ENCODE peak calls at places on chromosomes 13 and 19, in five cellular contexts. D is HCT116, C is thyroid gland, W is adrenal gland, E is IMR-90. V is an unnamed sample.

GRCh38 chr13:51935326-51936171 is 73.8 kb downstream of the CCDC70 start:
- DNase-seq in D (peak; percentile 19), C (peak; percentile 7), W (no peak), E (no peak), V (no peak)

GRCh38 chr13:20105161-20105689 is 55.6 kb downstream of the GJA3 start:
- DNase-seq in D (no peak), C (no peak), W (no peak), E (no peak), V (no peak)

GRCh38 chr13:36033035-36033434 is 98.1 kb downstream of the DCLK1 start:
- DNase-seq in D (no peak), C (no peak), W (no peak), E (no peak), V (no peak)

GRCh38 chr19:48351341-48351752 is 12.4 kb downstream of the TMEM143 start:
- DNase-seq in D (no peak), C (peak; percentile 83), W (peak; percentile 88), E (peak; percentile 26), V (peak; percentile 39)

GRCh38 chr13:27011661-27012060 is 159.9 kb downstream of the USP12 start:
- DNase-seq in D (no peak), C (no peak), W (peak; percentile 38), E (no peak), V (no peak)

GRCh38 chr19:50333737-50334617 is 4.8 kb upstream of the KCNC3 start:
- DNase-seq in D (no peak), C (peak; percentile 86), W (peak; percentile 86), E (no peak), V (peak; percentile 43)

GRCh38 chr13:107753286-107753685 is 462.1 kb downstream of the LIG4 start:
- DNase-seq in D (no peak), C (no peak), W (no peak), E (no peak), V (no peak)

GRCh38 chr13:30690282-30691188 is 44.8 kb upstream of the ALOX5AP start:
- DNase-seq in D (no peak), C (peak; percentile 44), W (peak; percentile 72), E (peak; percentile 99), V (peak; percentile 83)

GRCh38 chr13:43567608-43568007 is 219.2 kb downstream of the ENOX1 start:
- DNase-seq in D (no peak), C (no peak), W (no peak), E (peak; percentile 64), V (no peak)

GRCh38 chr19:18438331-18439024 is 545 bp upstream of the ISYNA1 start:
- DNase-seq in D (no peak), C (no peak), W (peak; percentile 87), E (no peak), V (peak; percentile 83)

GRCh38 chr13:23427342-23428182 is 5.9 kb downstream of the SACS start:
- DNase-seq in D (no peak), C (no peak), W (peak; percentile 56), E (peak; percentile 97), V (peak; percentile 74)

GRCh38 chr19:10193666-10194499 is 870 bp downstream of the DNMT1 start:
- DNase-seq in D (no peak), C (no peak), W (peak; percentile 54), E (peak; percentile 76), V (no peak)

GRCh38 chr19:42216653-42217521 is 590 bp downstream of the DEDD2 start:
- DNase-seq in D (no peak), C (peak; percentile 47), W (peak; percentile 71), E (peak; percentile 16), V (peak; percentile 37)

DNA sequence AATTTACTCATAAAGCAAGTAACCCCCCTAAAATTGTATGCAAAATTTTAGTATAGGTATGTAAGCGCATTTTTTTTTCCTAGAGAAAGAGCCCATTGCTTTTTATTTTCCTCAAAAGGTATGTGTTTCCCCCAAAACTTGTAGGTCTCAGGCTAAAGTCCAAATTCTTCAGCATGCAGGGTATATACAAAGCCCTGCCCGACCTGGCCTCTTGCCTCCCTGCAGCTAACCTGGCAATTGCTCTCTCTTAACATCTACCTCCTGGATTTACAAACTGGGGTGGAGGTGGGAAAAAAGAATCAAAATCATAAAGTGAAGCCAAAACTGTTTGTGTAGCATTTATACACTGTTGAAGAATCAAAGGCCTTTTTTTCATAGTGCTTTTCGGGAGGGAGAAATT is 107.8 kb downstream of the KCNRG start:
- DNase-seq in D (no peak), C (no peak), W (no peak), E (no peak), V (no peak)
- H3K27ac ChIP-seq in D (peak overlapping the region; percentile 99), C (peak overlapping the region; percentile 100), W (no peak overlapping the region), E (no peak overlapping the region), V (peak overlapping the region; percentile 93)

DNA sequence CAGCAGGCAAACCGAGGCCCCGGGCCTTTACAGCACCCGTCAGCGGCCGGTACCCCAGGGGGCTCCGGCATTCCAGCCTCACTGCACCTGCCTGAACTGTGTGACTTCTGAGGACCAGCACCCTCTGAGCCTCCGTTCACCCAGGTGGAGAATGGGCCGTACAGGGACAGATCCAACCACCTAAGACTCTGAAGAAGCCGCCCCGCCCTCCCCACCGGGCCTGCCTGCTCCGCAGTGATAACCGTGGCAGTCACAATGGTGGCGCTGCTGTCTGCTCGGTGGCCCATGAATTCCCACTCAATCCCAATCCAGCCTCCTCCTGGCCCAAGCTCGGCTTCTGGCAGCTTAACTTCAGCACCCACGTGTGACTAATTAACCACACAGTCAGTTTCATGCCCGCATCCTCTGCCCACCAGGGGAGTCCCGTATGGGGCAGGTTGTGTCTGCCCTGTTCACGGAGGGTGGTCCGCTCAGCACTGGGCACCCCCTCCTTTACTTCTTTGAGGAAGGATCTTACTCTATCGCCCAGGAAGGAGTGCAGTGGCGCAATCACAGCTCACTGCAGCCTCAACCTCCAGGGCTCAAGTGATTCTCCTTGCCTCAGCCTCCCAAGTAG is 3.4 kb downstream of the TCF3 start:
- DNase-seq in D (no peak), C (peak; percentile 69), W (no peak), E (no peak), V (no peak)
- TF ChIP-seq POLR2A in D (no peak), C (no peak), W (no peak), E (no peak), V (no peak)

GRCh38 chr19:16045893-16046292 is 30.4 kb upstream of the TPM4 start:
- DNase-seq in D (no peak), C (no peak), W (no peak), E (no peak), V (no peak)
- H3K27ac ChIP-seq in D (no peak overlapping the region), C (no peak overlapping the region), W (no peak overlapping the region), E (no peak overlapping the region), V (no peak overlapping the region)

GRCh38 chr19:14476663-14477401 is 1.7 kb upstream of the PTGER1 start:
- DNase-seq in D (peak; percentile 48), C (no peak), W (peak; percentile 88), E (peak; percentile 88), V (peak; percentile 47)

GRCh38 chr19:14477417-14478112 is 2.4 kb upstream of the PTGER1 start:
- DNase-seq in D (no peak), C (no peak), W (no peak), E (no peak), V (no peak)

GRCh38 chr19:14474827-14475226 is 327 bp downstream of the PTGER1 start:
- DNase-seq in D (no peak), C (no peak), W (no peak), E (no peak), V (no peak)

GRCh38 chr19:14475251-14476073 is at the start of gene PTGER1:
- DNase-seq in D (peak; percentile 21), C (no peak), W (no peak), E (peak; percentile 35), V (no peak)

GRCh38 chr19:14476307-14476662 is 1.1 kb upstream of the PTGER1 start:
- DNase-seq in D (no peak), C (no peak), W (no peak), E (no peak), V (no peak)
- TF ChIP-seq POLR2A in D (no peak), C (no peak), W (no peak), E (no peak), V (no peak)

DNA sequence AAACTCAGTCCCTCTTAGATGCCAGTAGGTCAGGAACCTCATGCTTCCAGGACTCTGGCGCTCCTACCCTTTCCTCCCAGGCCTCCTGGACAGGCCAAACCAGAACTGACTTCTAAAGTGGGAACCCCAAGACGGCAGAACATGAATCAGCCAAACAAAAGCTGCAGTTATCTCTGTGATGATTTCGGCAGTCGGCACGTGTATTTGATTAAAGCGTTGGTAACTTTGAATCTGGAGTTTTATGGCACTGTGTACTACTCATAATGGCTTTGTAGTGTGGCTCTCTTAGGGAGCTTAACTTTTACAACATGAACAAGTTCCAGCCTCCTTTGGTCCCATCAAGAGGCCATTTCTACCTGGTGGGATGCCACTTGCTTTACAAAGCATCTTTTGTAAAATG is 13.7 kb downstream of the ACTN4 start:
- DNase-seq in D (no peak), C (no peak), W (no peak), E (no peak), V (no peak)
- H3K27ac ChIP-seq in D (peak overlapping the region; percentile 13), C (peak overlapping the region; percentile 97), W (no peak overlapping the region), E (peak overlapping the region; percentile 14), V (peak overlapping the region; percentile 98)

GRCh38 chr19:7394728-7395359 is 46.1 kb downstream of the ARHGEF18 start:
- DNase-seq in D (peak; percentile 69), C (peak; percentile 84), W (peak; percentile 93), E (peak; percentile 87), V (peak; percentile 84)
- TF ChIP-seq POLR2A in D (no peak), C (peak; percentile 74), W (peak; percentile 31), E (peak; percentile 49), V (no peak)

GRCh38 chr13:63025741-63026140 is 1610.1 kb upstream of the PCDH20 start:
- DNase-seq in D (no peak), C (no peak), W (no peak), E (no peak), V (no peak)
- H3K27ac ChIP-seq in D (no peak overlapping the region), C (no peak overlapping the region), W (no peak overlapping the region), E (no peak overlapping the region), V (no peak overlapping the region)

DNA sequence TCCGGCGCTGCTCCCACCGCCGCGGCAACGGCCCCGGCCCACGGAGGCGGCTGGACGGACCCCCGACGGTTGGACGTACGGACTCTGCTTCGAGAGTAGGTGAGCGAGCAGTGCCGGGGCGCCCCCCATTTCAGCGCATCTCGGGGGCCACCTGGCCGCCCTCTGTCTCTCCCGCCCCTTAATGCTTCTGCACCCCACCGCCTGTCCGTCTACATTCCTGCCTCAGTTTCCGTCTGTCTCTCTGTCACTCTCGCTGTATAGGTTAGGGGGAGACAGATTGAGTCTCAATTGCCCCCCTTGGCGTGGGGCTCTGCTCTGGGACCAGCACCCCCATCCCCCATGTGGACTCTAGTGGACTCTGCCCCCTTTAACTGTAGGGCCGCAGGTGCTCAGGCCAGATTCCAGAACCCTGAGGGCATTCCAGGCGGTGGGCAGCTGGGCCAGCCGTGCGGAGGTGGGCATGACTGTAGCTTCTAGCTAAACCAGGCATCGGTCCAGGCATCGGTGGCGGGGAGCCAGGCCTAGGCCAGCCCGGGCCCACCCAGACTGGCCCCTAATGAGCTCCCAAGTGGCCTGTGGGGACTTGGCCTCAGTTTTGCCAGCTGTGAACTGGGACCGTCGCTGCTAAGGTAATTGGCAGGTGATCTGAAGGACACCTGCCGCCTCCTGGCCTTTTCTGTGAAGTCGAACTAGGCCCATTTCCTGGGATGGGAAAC is 373 bp downstream of the TNFAIP8L1 start:
- DNase-seq in D (no peak), C (no peak), W (peak; percentile 67), E (no peak), V (peak; percentile 49)
- TF ChIP-seq POLR2A in D (no peak), C (peak; percentile 2), W (no peak), E (no peak), V (no peak)

V was measured in uterus.